ENCODE peak calls at places on chromosomes 7 and 10, in ten cellular contexts. B, E, C, X, P, I, L, N, S and W are unnamed samples.

GRCh38 chr7:14207154-14207553 is 217.7 kb upstream of the ETV1 start:
- DNase-seq in B (no peak), E (no peak), C (no peak), X (no peak), P (no peak), I (no peak), L (no peak), N (no peak), S (no peak), W (no peak)

GRCh38 chr7:13949450-13949849 is 40.0 kb downstream of the ETV1 start:
- DNase-seq in B (no peak), E (no peak), C (no peak), X (no peak), P (no peak), I (no peak), L (no peak), N (no peak), S (no peak), W (no peak)

GRCh38 chr10:62817763-62818425 is 1.7 kb upstream of the EGR2 start:
- DNase-seq in B (peak; percentile 58), E (peak; percentile 54), C (peak; percentile 47), X (peak; percentile 80), P (peak; percentile 66), I (peak; percentile 65), L (peak; percentile 54), N (peak; percentile 89), S (peak; percentile 94), W (peak; percentile 58)

GRCh38 chr10:106571216-106571954 is 593.1 kb downstream of the SORCS1 start:
- DNase-seq in B (no peak), E (no peak), C (no peak), X (no peak), P (no peak), I (no peak), L (no peak), N (peak; percentile 59), S (peak; percentile 57), W (no peak)

GRCh38 chr7:45709168-45710034 is 135.2 kb downstream of the ADCY1 start:
- DNase-seq in B (no peak), E (no peak), C (no peak), X (peak; percentile 51), P (no peak), I (no peak), L (no peak), N (no peak), S (no peak), W (no peak)

GRCh38 chr7:38704041-38704547 is 72.9 kb upstream of the AMPH start:
- DNase-seq in B (no peak), E (no peak), C (no peak), X (no peak), P (no peak), I (no peak), L (no peak), N (no peak), S (peak; percentile 52), W (no peak)

GRCh38 chr10:27319752-27320561 is 79.4 kb upstream of the ACBD5 start:
- DNase-seq in B (no peak), E (no peak), C (peak; percentile 0), X (peak; percentile 69), P (no peak), I (peak; percentile 86), L (no peak), N (peak; percentile 79), S (peak; percentile 58), W (no peak)

GRCh38 chr7:82755705-82756551 is 312.4 kb upstream of the CACNA2D1 start:
- DNase-seq in B (no peak), E (no peak), C (no peak), X (no peak), P (no peak), I (no peak), L (no peak), N (no peak), S (no peak), W (no peak)

GRCh38 chr10:116819999-116820677 is 29.2 kb upstream of the ENO4 start:
- DNase-seq in B (no peak), E (no peak), C (no peak), X (no peak), P (no peak), I (no peak), L (no peak), N (no peak), S (no peak), W (no peak)

GRCh38 chr10:102714621-102715455 is at the start of gene SFXN2:
- DNase-seq in B (peak; percentile 46), E (no peak), C (peak; percentile 27), X (no peak), P (no peak), I (no peak), L (peak; percentile 27), N (peak; percentile 75), S (peak; percentile 76), W (no peak)

GRCh38 chr10:80196950-80197315 is 8.4 kb downstream of the ANXA11 start:
- DNase-seq in B (no peak), E (no peak), C (no peak), X (no peak), P (no peak), I (no peak), L (no peak), N (no peak), S (no peak), W (no peak)
- H3K4me1 ChIP-seq in B (peaks cover 91% of the 10 kb centered on the region), E (peaks cover 45% of the 10 kb centered on the region), C (peaks cover 82% of the 10 kb centered on the region), X (peaks cover 84% of the 10 kb centered on the region), P (peaks cover 10% of the 10 kb centered on the region), I (peaks cover 22% of the 10 kb centered on the region), L (peaks cover 82% of the 10 kb centered on the region), N (peaks cover 27% of the 10 kb centered on the region), S (peaks cover 11% of the 10 kb centered on the region), W (peaks cover 38% of the 10 kb centered on the region)

GRCh38 chr10:33347227-33347626 is 12.8 kb upstream of the NRP1 start:
- DNase-seq in B (no peak), E (no peak), C (no peak), X (no peak), P (no peak), I (no peak), L (no peak), N (no peak), S (no peak), W (no peak)

GRCh38 chr10:33341638-33342037 is 7.2 kb upstream of the NRP1 start:
- DNase-seq in B (no peak), E (no peak), C (no peak), X (no peak), P (no peak), I (no peak), L (no peak), N (no peak), S (no peak), W (no peak)

GRCh38 chr10:33349273-33349672 is 14.8 kb upstream of the NRP1 start:
- DNase-seq in B (no peak), E (no peak), C (no peak), X (no peak), P (no peak), I (no peak), L (no peak), N (no peak), S (no peak), W (no peak)

GRCh38 chr10:33344676-33345075 is 10.2 kb upstream of the NRP1 start:
- DNase-seq in B (no peak), E (no peak), C (no peak), X (no peak), P (no peak), I (no peak), L (no peak), N (no peak), S (no peak), W (no peak)

GRCh38 chr10:33345236-33345635 is 10.8 kb upstream of the NRP1 start:
- DNase-seq in B (no peak), E (no peak), C (no peak), X (no peak), P (no peak), I (no peak), L (no peak), N (no peak), S (no peak), W (no peak)
- H3K4me1 ChIP-seq in B (no peaks in the 10 kb centered on the region), E (no peaks in the 10 kb centered on the region), C (no peaks in the 10 kb centered on the region), X (no peaks in the 10 kb centered on the region), P (no peaks in the 10 kb centered on the region), I (peaks cover 37% of the 10 kb centered on the region), L (no peaks in the 10 kb centered on the region), N (peaks cover 8% of the 10 kb centered on the region), S (no peaks in the 10 kb centered on the region), W (peaks cover 7% of the 10 kb centered on the region)

DNA sequence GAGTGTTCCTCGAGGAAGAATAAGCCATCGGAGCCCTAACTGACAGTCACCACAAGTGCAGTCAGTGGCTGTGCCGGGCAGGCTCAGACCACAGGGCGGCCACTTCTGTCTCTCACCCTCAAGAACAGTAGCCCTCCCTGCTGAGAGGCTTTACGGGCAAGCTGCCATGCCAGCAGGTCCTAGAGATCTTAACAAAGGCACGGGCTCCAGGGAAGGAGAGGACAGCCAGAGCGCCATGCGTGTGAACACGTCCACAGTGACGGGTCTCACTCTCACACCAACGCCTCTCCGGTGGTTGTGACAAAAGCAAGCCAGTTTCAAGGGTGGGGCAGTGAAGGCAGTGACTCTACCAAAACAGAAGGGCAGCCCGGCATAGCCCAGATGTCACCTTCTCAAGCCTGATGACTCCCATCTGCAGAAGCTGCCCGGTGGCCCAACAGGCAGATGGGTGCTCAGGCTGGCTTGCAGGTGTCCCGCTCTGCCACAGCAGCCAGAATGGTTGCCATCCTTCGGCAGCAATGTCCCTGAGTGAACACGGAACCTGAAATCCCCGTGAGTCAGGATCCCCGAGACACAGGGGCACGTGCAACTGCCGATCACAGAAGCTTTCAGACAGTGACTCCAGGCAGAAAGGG is 102.0 kb downstream of the FAM53B start:
- DNase-seq in B (no peak), E (no peak), C (no peak), X (no peak), P (no peak), I (no peak), L (no peak), N (no peak), S (no peak), W (no peak)
- H3K4me1 ChIP-seq in B (peaks cover 95% of the 10 kb centered on the region), E (peaks cover 13% of the 10 kb centered on the region), C (peaks cover 66% of the 10 kb centered on the region), X (peaks cover 32% of the 10 kb centered on the region), P (no peaks in the 10 kb centered on the region), I (peaks cover 16% of the 10 kb centered on the region), L (peaks cover 82% of the 10 kb centered on the region), N (no peaks in the 10 kb centered on the region), S (peaks cover 63% of the 10 kb centered on the region), W (peaks cover 55% of the 10 kb centered on the region)

GRCh38 chr7:2637505-2638223 is 5.9 kb downstream of the TTYH3 start:
- DNase-seq in B (no peak), E (peak; percentile 40), C (no peak), X (peak; percentile 83), P (no peak), I (no peak), L (no peak), N (no peak), S (no peak), W (no peak)

GRCh38 chr7:2639151-2639993 is 7.6 kb downstream of the TTYH3 start:
- DNase-seq in B (no peak), E (no peak), C (no peak), X (no peak), P (no peak), I (no peak), L (no peak), N (no peak), S (no peak), W (no peak)

GRCh38 chr7:2639994-2640830 is 8.4 kb downstream of the TTYH3 start:
- DNase-seq in B (no peak), E (no peak), C (no peak), X (no peak), P (no peak), I (no peak), L (no peak), N (no peak), S (no peak), W (no peak)

GRCh38 chr7:2637066-2637471 is 5.3 kb downstream of the TTYH3 start:
- DNase-seq in B (no peak), E (no peak), C (no peak), X (no peak), P (no peak), I (no peak), L (no peak), N (no peak), S (no peak), W (no peak)

GRCh38 chr7:2638224-2638991 is 6.6 kb downstream of the TTYH3 start:
- DNase-seq in B (no peak), E (peak; percentile 76), C (no peak), X (peak; percentile 91), P (no peak), I (no peak), L (no peak), N (no peak), S (no peak), W (no peak)
- H3K4me1 ChIP-seq in B (peaks cover 8% of the 10 kb centered on the region), E (peaks cover 89% of the 10 kb centered on the region), C (peaks cover 8% of the 10 kb centered on the region), X (peaks cover 69% of the 10 kb centered on the region), P (peaks cover 16% of the 10 kb centered on the region), I (peaks cover 10% of the 10 kb centered on the region), L (peaks cover 8% of the 10 kb centered on the region), N (peaks cover 17% of the 10 kb centered on the region), S (peaks cover 15% of the 10 kb centered on the region), W (no peaks in the 10 kb centered on the region)